ENCODE peak calls at places on chromosomes 7 and 10, in seven cellular contexts. One of them, this sample, is unnamed.

GRCh38 chr7:101862280-101863220 is 45.1 kb downstream of the CUX1 start:
- DNase-seq in EL: no peak
- DNase-seq in iris pigment epithelial cell: peak
- DNase-seq in neural crest cell: no peak
- DNase-seq in NCI-H524: peak
- DNase-seq in cardiac fibroblast: no peak
- DNase-seq in AG04450: no peak
- DNase-seq in this sample: peak

GRCh38 chr7:31488562-31489203 is 25.2 kb upstream of the ITPRID1 start:
- DNase-seq in EL: peak
- DNase-seq in iris pigment epithelial cell: peak
- DNase-seq in neural crest cell: peak
- DNase-seq in NCI-H524: peak
- DNase-seq in cardiac fibroblast: peak
- DNase-seq in AG04450: no peak
- DNase-seq in this sample: no peak

GRCh38 chr7:1746491-1746975 is 76.5 kb downstream of the ELFN1 start:
- DNase-seq in EL: no peak
- DNase-seq in iris pigment epithelial cell: no peak
- DNase-seq in neural crest cell: no peak
- DNase-seq in NCI-H524: no peak
- DNase-seq in cardiac fibroblast: no peak
- DNase-seq in AG04450: no peak
- DNase-seq in this sample: no peak

GRCh38 chr10:89158446-89158845 is 48.7 kb downstream of the CH25H start:
- DNase-seq in EL: peak
- DNase-seq in iris pigment epithelial cell: peak
- DNase-seq in neural crest cell: no peak
- DNase-seq in NCI-H524: no peak
- DNase-seq in cardiac fibroblast: no peak
- DNase-seq in AG04450: no peak
- DNase-seq in this sample: peak

GRCh38 chr7:124088590-124088989 is 55.7 kb upstream of the TMEM229A start:
- DNase-seq in EL: no peak
- DNase-seq in iris pigment epithelial cell: peak
- DNase-seq in neural crest cell: no peak
- DNase-seq in NCI-H524: no peak
- DNase-seq in cardiac fibroblast: no peak
- DNase-seq in AG04450: no peak
- DNase-seq in this sample: no peak

GRCh38 chr7:139297795-139298194 is 43.3 kb upstream of the FMC1 start:
- DNase-seq in EL: no peak
- DNase-seq in iris pigment epithelial cell: peak
- DNase-seq in neural crest cell: no peak
- DNase-seq in NCI-H524: no peak
- DNase-seq in cardiac fibroblast: no peak
- DNase-seq in AG04450: no peak
- DNase-seq in this sample: no peak

GRCh38 chr10:29067161-29067560 is 221.7 kb upstream of the LYZL1 start:
- DNase-seq in EL: peak
- DNase-seq in iris pigment epithelial cell: peak
- DNase-seq in neural crest cell: no peak
- DNase-seq in NCI-H524: no peak
- DNase-seq in cardiac fibroblast: peak
- DNase-seq in AG04450: no peak
- DNase-seq in this sample: no peak

GRCh38 chr7:48351893-48352292 is 180.6 kb downstream of the ABCA13 start:
- DNase-seq in EL: no peak
- DNase-seq in iris pigment epithelial cell: no peak
- DNase-seq in neural crest cell: no peak
- DNase-seq in NCI-H524: no peak
- DNase-seq in cardiac fibroblast: no peak
- DNase-seq in AG04450: no peak
- DNase-seq in this sample: no peak

GRCh38 chr7:101488826-101489572 is 126.3 kb downstream of the COL26A1 start:
- DNase-seq in EL: no peak
- DNase-seq in iris pigment epithelial cell: no peak
- DNase-seq in neural crest cell: no peak
- DNase-seq in NCI-H524: no peak
- DNase-seq in cardiac fibroblast: no peak
- DNase-seq in AG04450: no peak
- DNase-seq in this sample: no peak

GRCh38 chr7:11914645-11915044 is 82.6 kb upstream of the THSD7A start:
- DNase-seq in EL: no peak
- DNase-seq in iris pigment epithelial cell: no peak
- DNase-seq in neural crest cell: no peak
- DNase-seq in NCI-H524: no peak
- DNase-seq in cardiac fibroblast: no peak
- DNase-seq in AG04450: no peak
- DNase-seq in this sample: no peak

GRCh38 chr7:41574377-41574776 is 128.5 kb downstream of the INHBA start:
- DNase-seq in EL: peak
- DNase-seq in iris pigment epithelial cell: peak
- DNase-seq in neural crest cell: no peak
- DNase-seq in NCI-H524: no peak
- DNase-seq in cardiac fibroblast: no peak
- DNase-seq in AG04450: peak
- DNase-seq in this sample: no peak

GRCh38 chr10:65555192-65555591 is 1370.6 kb upstream of the LRRTM3 start:
- DNase-seq in EL: no peak
- DNase-seq in iris pigment epithelial cell: no peak
- DNase-seq in neural crest cell: no peak
- DNase-seq in NCI-H524: no peak
- DNase-seq in cardiac fibroblast: no peak
- DNase-seq in AG04450: no peak
- DNase-seq in this sample: no peak

GRCh38 chr10:51007781-51008180 is 66.5 kb upstream of the PRKG1 start:
- DNase-seq in EL: peak
- DNase-seq in iris pigment epithelial cell: peak
- DNase-seq in neural crest cell: no peak
- DNase-seq in NCI-H524: no peak
- DNase-seq in cardiac fibroblast: peak
- DNase-seq in AG04450: no peak
- DNase-seq in this sample: no peak

GRCh38 chr10:86758231-86759072 is 2.0 kb downstream of the BMPR1A start:
- DNase-seq in EL: peak
- DNase-seq in iris pigment epithelial cell: peak
- DNase-seq in neural crest cell: no peak
- DNase-seq in NCI-H524: no peak
- DNase-seq in cardiac fibroblast: peak
- DNase-seq in AG04450: no peak
- DNase-seq in this sample: no peak

GRCh38 chr10:101438881-101439391 is 85.0 kb downstream of the BTRC start:
- DNase-seq in EL: no peak
- DNase-seq in iris pigment epithelial cell: peak
- DNase-seq in neural crest cell: no peak
- DNase-seq in NCI-H524: no peak
- DNase-seq in cardiac fibroblast: peak
- DNase-seq in AG04450: no peak
- DNase-seq in this sample: no peak

GRCh38 chr7:79968894-79969293 is 165.7 kb upstream of the GNAI1 start:
- DNase-seq in EL: no peak
- DNase-seq in iris pigment epithelial cell: no peak
- DNase-seq in neural crest cell: no peak
- DNase-seq in NCI-H524: peak
- DNase-seq in cardiac fibroblast: no peak
- DNase-seq in AG04450: no peak
- DNase-seq in this sample: no peak

GRCh38 chr7:158863611-158864506 is 7.5 kb downstream of the DYNC2I1 start:
- DNase-seq in EL: peak
- DNase-seq in iris pigment epithelial cell: peak
- DNase-seq in neural crest cell: no peak
- DNase-seq in NCI-H524: peak
- DNase-seq in cardiac fibroblast: peak
- DNase-seq in AG04450: no peak
- DNase-seq in this sample: peak

GRCh38 chr7:105849122-105849855 is 27.1 kb downstream of the ATXN7L1 start:
- DNase-seq in EL: peak
- DNase-seq in iris pigment epithelial cell: peak
- DNase-seq in neural crest cell: no peak
- DNase-seq in NCI-H524: peak
- DNase-seq in cardiac fibroblast: no peak
- DNase-seq in AG04450: no peak
- DNase-seq in this sample: no peak

GRCh38 chr7:134784251-134785049 is 5.0 kb downstream of the CALD1 start:
- DNase-seq in EL: peak
- DNase-seq in iris pigment epithelial cell: no peak
- DNase-seq in neural crest cell: no peak
- DNase-seq in NCI-H524: no peak
- DNase-seq in cardiac fibroblast: no peak
- DNase-seq in AG04450: no peak
- DNase-seq in this sample: no peak

GRCh38 chr7:73891178-73891885 is 30.4 kb downstream of the TMEM270 start:
- DNase-seq in EL: no peak
- DNase-seq in iris pigment epithelial cell: peak
- DNase-seq in neural crest cell: no peak
- DNase-seq in NCI-H524: peak
- DNase-seq in cardiac fibroblast: no peak
- DNase-seq in AG04450: no peak
- DNase-seq in this sample: no peak

GRCh38 chr10:110786172-110786571 is 85.6 kb upstream of the PDCD4 start:
- DNase-seq in EL: no peak
- DNase-seq in iris pigment epithelial cell: peak
- DNase-seq in neural crest cell: no peak
- DNase-seq in NCI-H524: no peak
- DNase-seq in cardiac fibroblast: no peak
- DNase-seq in AG04450: no peak
- DNase-seq in this sample: no peak

GRCh38 chr7:13946181-13946580 is 43.3 kb downstream of the ETV1 start:
- DNase-seq in EL: peak
- DNase-seq in iris pigment epithelial cell: peak
- DNase-seq in neural crest cell: no peak
- DNase-seq in NCI-H524: no peak
- DNase-seq in cardiac fibroblast: peak
- DNase-seq in AG04450: peak
- DNase-seq in this sample: peak

GRCh38 chr7:94190599-94191061 is 186.5 kb upstream of the BET1 start:
- DNase-seq in EL: peak
- DNase-seq in iris pigment epithelial cell: peak
- DNase-seq in neural crest cell: no peak
- DNase-seq in NCI-H524: no peak
- DNase-seq in cardiac fibroblast: peak
- DNase-seq in AG04450: peak
- DNase-seq in this sample: peak

GRCh38 chr7:72446566-72447462 is 34.7 kb upstream of the CALN1 start:
- DNase-seq in EL: no peak
- DNase-seq in iris pigment epithelial cell: no peak
- DNase-seq in neural crest cell: no peak
- DNase-seq in NCI-H524: peak
- DNase-seq in cardiac fibroblast: no peak
- DNase-seq in AG04450: no peak
- DNase-seq in this sample: no peak

GRCh38 chr10:47384148-47384921 is at the start of gene ZNF488:
- DNase-seq in EL: peak
- DNase-seq in iris pigment epithelial cell: peak
- DNase-seq in neural crest cell: peak
- DNase-seq in NCI-H524: peak
- DNase-seq in cardiac fibroblast: peak
- DNase-seq in AG04450: peak
- DNase-seq in this sample: no peak

GRCh38 chr10:7030134-7030855 is 380.5 kb downstream of the SFMBT2 start:
- DNase-seq in EL: no peak
- DNase-seq in iris pigment epithelial cell: no peak
- DNase-seq in neural crest cell: no peak
- DNase-seq in NCI-H524: no peak
- DNase-seq in cardiac fibroblast: no peak
- DNase-seq in AG04450: no peak
- DNase-seq in this sample: no peak